ENCODE peak calls at places on chromosomes 13 and 19, in ten cellular contexts. Q is A549, Y is transverse colon, Z is breast epithelium, E is suprapubic skin, U is IMR-90, X is tibial nerve, R is adrenal gland, A is prostate gland, M is heart left ventricle. G is an unnamed sample.

GRCh38 chr19:17616961-17617806 is 61.7 kb downstream of the COLGALT1 start:
- DNase-seq in Q (peak), Y (no peak), Z (no peak), E (no peak), U (peak), X (no peak), R (no peak), A (no peak), M (no peak), G (no peak)

GRCh38 chr13:109668433-109669233 is 117.8 kb downstream of the IRS2 start:
- DNase-seq in Q (no peak), Y (no peak), Z (no peak), E (no peak), U (no peak), X (no peak), R (no peak), A (no peak), M (no peak), G (no peak)

GRCh38 chr19:31892060-31892459 is 453.4 kb upstream of the ZNF507 start:
- DNase-seq in Q (no peak), Y (no peak), Z (no peak), E (no peak), U (no peak), X (no peak), R (no peak), A (no peak), M (no peak), G (no peak)

GRCh38 chr19:34430738-34431625 is 2.8 kb downstream of the UBA2 start:
- DNase-seq in Q (peak), Y (no peak), Z (no peak), E (no peak), U (peak), X (no peak), R (peak), A (no peak), M (no peak), G (no peak)

GRCh38 chr13:36124236-36124822 is 6.9 kb downstream of the DCLK1 start:
- DNase-seq in Q (no peak), Y (no peak), Z (no peak), E (no peak), U (peak), X (peak), R (peak), A (no peak), M (no peak), G (no peak)

GRCh38 chr13:48446454-48446853 is 33.5 kb upstream of the LPAR6 start:
- DNase-seq in Q (no peak), Y (no peak), Z (no peak), E (no peak), U (peak), X (no peak), R (no peak), A (no peak), M (no peak), G (no peak)

GRCh38 chr19:21138130-21138529 is 3.7 kb upstream of the ZNF431 start:
- DNase-seq in Q (no peak), Y (no peak), Z (no peak), E (no peak), U (no peak), X (no peak), R (no peak), A (no peak), M (no peak), G (no peak)

GRCh38 chr19:37991841-37992248 is 84.8 kb downstream of the SIPA1L3 start:
- DNase-seq in Q (no peak), Y (no peak), Z (no peak), E (no peak), U (no peak), X (no peak), R (no peak), A (no peak), M (no peak), G (no peak)

GRCh38 chr13:33345842-33346241 is 60.3 kb upstream of the STARD13 start:
- DNase-seq in Q (no peak), Y (no peak), Z (no peak), E (no peak), U (no peak), X (no peak), R (no peak), A (no peak), M (no peak), G (no peak)

GRCh38 chr13:48961379-48961778 is 14.3 kb upstream of the FNDC3A start:
- DNase-seq in Q (no peak), Y (no peak), Z (no peak), E (no peak), U (no peak), X (no peak), R (no peak), A (no peak), M (no peak), G (no peak)

GRCh38 chr13:110310541-110311491 is 3.7 kb downstream of the COL4A2 start:
- DNase-seq in Q (no peak), Y (no peak), Z (no peak), E (no peak), U (no peak), X (no peak), R (no peak), A (no peak), M (no peak), G (no peak)

GRCh38 chr13:110476220-110476617 is 85.3 kb downstream of the RAB20 start:
- DNase-seq in Q (no peak), Y (no peak), Z (no peak), E (no peak), U (no peak), X (no peak), R (no peak), A (no peak), M (no peak), G (no peak)

GRCh38 chr19:42076375-42076944 is 494 bp downstream of the ZNF574 start:
- DNase-seq in Q (no peak), Y (peak), Z (no peak), E (peak), U (no peak), X (peak), R (no peak), A (no peak), M (no peak), G (peak)

GRCh38 chr13:27961227-27962085 is 7.7 kb downstream of the CDX2 start:
- DNase-seq in Q (no peak), Y (no peak), Z (no peak), E (no peak), U (no peak), X (no peak), R (no peak), A (no peak), M (no peak), G (peak)

GRCh38 chr19:24029941-24030636 is 56.9 kb upstream of the ZNF254 start:
- DNase-seq in Q (no peak), Y (no peak), Z (no peak), E (no peak), U (no peak), X (no peak), R (no peak), A (no peak), M (no peak), G (no peak)

GRCh38 chr13:81610613-81611012 is 1269.7 kb upstream of the SPRY2 start:
- DNase-seq in Q (no peak), Y (no peak), Z (no peak), E (no peak), U (no peak), X (no peak), R (no peak), A (no peak), M (no peak), G (no peak)

GRCh38 chr13:82358284-82358683 is 1524.0 kb downstream of the SLITRK1 start:
- DNase-seq in Q (no peak), Y (no peak), Z (no peak), E (no peak), U (no peak), X (no peak), R (no peak), A (no peak), M (no peak), G (no peak)

GRCh38 chr19:55406869-55407624 is 541 bp downstream of the UBE2S start:
- DNase-seq in Q (no peak), Y (peak), Z (no peak), E (peak), U (no peak), X (no peak), R (peak), A (no peak), M (no peak), G (no peak)

GRCh38 chr19:36093146-36093662 is 17.7 kb upstream of the OVOL3 start:
- DNase-seq in Q (no peak), Y (no peak), Z (no peak), E (no peak), U (no peak), X (no peak), R (no peak), A (no peak), M (no peak), G (no peak)

GRCh38 chr19:38949580-38950367 is 19.0 kb downstream of the MRPS12 start:
- DNase-seq in Q (no peak), Y (peak), Z (peak), E (peak), U (peak), X (peak), R (peak), A (peak), M (peak), G (peak)

GRCh38 chr13:19890030-19890429 is 26.6 kb upstream of the ZMYM5 start:
- DNase-seq in Q (no peak), Y (no peak), Z (no peak), E (no peak), U (no peak), X (no peak), R (no peak), A (no peak), M (no peak), G (no peak)

GRCh38 chr13:101489635-101490034 is 37.2 kb downstream of the ITGBL1 start:
- DNase-seq in Q (no peak), Y (no peak), Z (no peak), E (no peak), U (peak), X (no peak), R (no peak), A (no peak), M (no peak), G (no peak)

DNA sequence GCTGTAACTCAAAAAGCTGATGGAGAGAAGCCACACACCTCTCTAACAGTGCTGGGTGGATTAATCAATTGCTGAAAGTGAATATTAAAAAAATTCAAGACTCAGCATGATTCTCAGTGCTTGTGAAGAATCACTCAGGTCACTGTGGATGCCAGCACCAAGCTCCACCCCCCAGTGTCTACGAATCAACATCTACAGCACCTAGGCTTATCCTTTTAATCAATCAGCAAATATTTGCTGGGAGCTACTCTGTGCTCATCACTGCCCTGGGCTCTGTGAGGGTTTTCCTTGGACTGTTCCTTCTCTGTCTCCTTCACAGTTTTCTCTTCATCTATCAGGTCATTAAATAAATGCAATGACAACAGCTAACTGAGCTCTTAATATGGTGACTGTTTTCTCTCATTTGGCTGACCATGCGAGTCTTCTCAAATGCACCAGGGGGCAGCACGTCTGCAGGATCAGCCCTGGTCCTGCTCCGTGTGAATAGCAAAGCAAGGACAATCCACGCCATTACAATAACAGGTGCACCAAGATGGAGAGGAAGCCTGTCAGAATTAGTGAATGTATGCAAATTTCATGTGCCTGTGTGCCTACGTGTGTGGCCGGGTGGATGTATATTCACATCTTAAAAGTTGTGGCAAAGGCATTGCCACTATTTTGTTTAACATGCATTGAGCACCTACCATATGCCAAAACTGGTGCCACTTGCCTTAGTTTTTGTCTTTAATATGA is 14.6 kb upstream of the C13orf42 start:
- DNase-seq in Q (peak), Y (peak), Z (no peak), E (no peak), U (peak), X (peak), R (peak), A (peak), M (no peak), G (peak)
- H3K4me3 ChIP-seq in Q (no peak), Y (no peak), Z (no peak), E (no peak), U (no peak), X (no peak), R (no peak), A (no peak), M (no peak), G (no peak)

DNA sequence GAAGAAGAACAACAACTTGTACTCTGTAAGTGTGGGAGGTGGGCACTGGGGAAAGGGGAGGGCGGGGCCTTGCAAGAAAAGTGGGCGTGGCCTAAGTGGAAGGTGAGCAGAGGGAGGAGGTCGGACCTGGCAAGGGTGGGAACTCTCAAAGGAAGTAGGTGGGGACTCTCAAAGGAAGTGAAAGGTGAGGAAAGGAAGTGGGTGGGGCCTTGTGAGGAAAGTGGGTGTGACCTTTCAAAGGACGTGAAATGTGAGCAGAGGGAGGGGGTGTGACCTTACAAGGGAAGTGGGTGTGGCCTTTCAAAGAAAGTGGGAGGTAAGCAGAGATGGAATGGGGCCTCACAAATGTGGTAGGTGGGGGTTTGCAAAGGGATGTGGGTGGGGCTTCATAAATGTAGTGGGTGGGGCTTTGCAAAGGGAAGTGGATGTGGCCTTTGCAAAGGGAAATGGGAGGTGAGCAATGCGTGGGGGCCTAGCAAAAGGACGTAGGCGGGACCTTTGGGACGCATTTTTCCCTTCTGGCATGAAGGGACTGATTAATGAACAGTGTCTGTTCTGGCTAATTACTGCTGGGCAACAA is 25.9 kb downstream of the ACSBG2 start:
- DNase-seq in Q (peak), Y (peak), Z (no peak), E (no peak), U (no peak), X (no peak), R (no peak), A (no peak), M (no peak), G (peak)
- TF ChIP-seq CTCF in Q (no peak), Y (no peak), Z (no peak), E (no peak), U (no peak), X (no peak), R (no peak), A (no peak), M (no peak), G (no peak)

GRCh38 chr19:3945838-3946237 is 13.0 kb downstream of the NMRK2 start:
- DNase-seq in Q (no peak), Y (no peak), Z (no peak), E (no peak), U (peak), X (no peak), R (no peak), A (no peak), M (no peak), G (no peak)
- TF ChIP-seq POLR2A in Q (no peak), Y (no peak), Z (no peak), E (no peak), U (no peak), X (no peak), R (no peak), A (no peak), M (no peak), G (no peak)

DNA sequence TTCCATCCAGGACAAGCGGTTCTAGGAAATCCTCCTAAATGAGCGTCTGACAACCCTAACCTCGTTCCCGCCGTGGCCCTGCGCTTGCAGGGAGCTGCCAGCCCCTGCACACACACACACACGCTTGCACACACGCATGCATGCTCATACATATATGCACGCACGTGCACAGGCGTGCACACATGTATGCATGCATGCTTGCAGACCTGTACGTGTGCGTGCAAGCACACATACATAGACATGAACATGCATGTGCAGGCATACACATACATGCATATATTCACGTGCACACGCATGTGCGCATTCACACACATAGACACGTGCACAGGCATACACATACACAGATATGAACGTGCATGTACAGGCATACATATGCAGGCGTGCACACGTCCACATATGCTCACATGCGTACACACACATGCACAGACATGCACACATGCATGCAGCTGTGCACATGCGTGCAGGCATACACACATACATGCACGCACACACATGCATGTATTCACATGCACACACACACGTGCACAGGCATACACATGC is 35.6 kb downstream of the SMIM24 start:
- DNase-seq in Q (no peak), Y (no peak), Z (no peak), E (no peak), U (no peak), X (no peak), R (no peak), A (no peak), M (no peak), G (no peak)
- H3K4me3 ChIP-seq in Q (no peak), Y (no peak), Z (no peak), E (no peak), U (no peak), X (no peak), R (no peak), A (no peak), M (no peak), G (no peak)

GRCh38 chr19:12555456-12555930 is 4.2 kb upstream of the ZNF564 start:
- DNase-seq in Q (no peak), Y (peak), Z (no peak), E (no peak), U (no peak), X (no peak), R (no peak), A (no peak), M (no peak), G (no peak)
- TF ChIP-seq CTCF in Q (no peak), Y (no peak), Z (no peak), E (no peak), U (no peak), X (no peak), R (no peak), A (no peak), M (no peak), G (no peak)

G was measured in lower leg skin.